ENCODE peak calls at places on chromosomes 11 and 22, in seven cellular contexts. B is K562, T is HCT116, P is breast epithelium, M is suprapubic skin, C is stomach, R is SK-N-SH. V is an unnamed sample.

GRCh38 chr11:46521947-46522681 is 71.7 kb downstream of the AMBRA1 start:
- DNase-seq in B (no peak), T (no peak), P (no peak), M (no peak), C (no peak), R (no peak), V (no peak)

GRCh38 chr11:113874096-113874919 is 1.1 kb downstream of the USP28 start:
- DNase-seq in B (peak), T (no peak), P (no peak), M (no peak), C (no peak), R (no peak), V (no peak)

GRCh38 chr11:2766166-2766565 is 66.4 kb upstream of the KCNQ1OT1 start:
- DNase-seq in B (no peak), T (no peak), P (no peak), M (peak), C (no peak), R (no peak), V (no peak)

GRCh38 chr11:93871521-93871920 is 21.1 kb upstream of the VSTM5 start:
- DNase-seq in B (no peak), T (no peak), P (no peak), M (no peak), C (no peak), R (no peak), V (no peak)

GRCh38 chr11:79312591-79313267 is 128.1 kb downstream of the TENM4 start:
- DNase-seq in B (no peak), T (no peak), P (no peak), M (no peak), C (no peak), R (no peak), V (no peak)

GRCh38 chr11:128525411-128526243 is 61.7 kb downstream of the ETS1 start:
- DNase-seq in B (no peak), T (no peak), P (no peak), M (no peak), C (no peak), R (no peak), V (no peak)

GRCh38 chr11:76839326-76839725 is 21.4 kb upstream of the ACER3 start:
- DNase-seq in B (peak), T (peak), P (no peak), M (no peak), C (no peak), R (no peak), V (no peak)

GRCh38 chr22:43554694-43555365 is 143.0 kb downstream of the MPPED1 start:
- DNase-seq in B (no peak), T (no peak), P (no peak), M (no peak), C (no peak), R (no peak), V (peak)

GRCh38 chr22:23787910-23788309 is 1.1 kb downstream of the SMARCB1 start:
- DNase-seq in B (no peak), T (no peak), P (no peak), M (no peak), C (no peak), R (no peak), V (no peak)

GRCh38 chr11:120344302-120345004 is 8.2 kb downstream of the ARHGEF12 start:
- DNase-seq in B (peak), T (peak), P (no peak), M (no peak), C (no peak), R (no peak), V (no peak)

GRCh38 chr22:42883121-42883520 is 26.0 kb upstream of the ARFGAP3 start:
- DNase-seq in B (no peak), T (no peak), P (no peak), M (no peak), C (no peak), R (no peak), V (no peak)

GRCh38 chr22:33923660-33924246 is 3.5 kb upstream of the LARGE1 start:
- DNase-seq in B (peak), T (peak), P (peak), M (no peak), C (peak), R (peak), V (peak)

GRCh38 chr22:22388055-22388454 is 120.5 kb downstream of the ZNF280B start:
- DNase-seq in B (no peak), T (no peak), P (no peak), M (no peak), C (no peak), R (no peak), V (no peak)

GRCh38 chr22:33438273-33438672 is 380.1 kb upstream of the SYN3 start:
- DNase-seq in B (peak), T (no peak), P (no peak), M (no peak), C (no peak), R (no peak), V (peak)

GRCh38 chr11:102346748-102347525 is at the start of gene BIRC2:
- DNase-seq in B (peak), T (peak), P (peak), M (peak), C (peak), R (peak), V (peak)

GRCh38 chr11:59660621-59661020 is 8.2 kb downstream of the PATL1 start:
- DNase-seq in B (no peak), T (no peak), P (no peak), M (no peak), C (no peak), R (no peak), V (no peak)

GRCh38 chr11:67505605-67506396 is 638 bp upstream of the PITPNM1 start:
- DNase-seq in B (peak), T (peak), P (peak), M (peak), C (peak), R (peak), V (peak)
- TF ChIP-seq POLR2AphosphoS5 in B (no peak), T (peak), P (peak), M (peak), C (peak), R (no peak), V (peak)

GRCh38 chr22:30392661-30393321 is 4.0 kb upstream of the SEC14L2 start:
- DNase-seq in B (no peak), T (no peak), P (no peak), M (no peak), C (peak), R (no peak), V (no peak)

GRCh38 chr22:30396871-30397655 is at the start of gene SEC14L2:
- DNase-seq in B (no peak), T (peak), P (peak), M (peak), C (peak), R (peak), V (peak)

GRCh38 chr22:30390974-30391691 is 3.9 kb upstream of the RNF215 start:
- DNase-seq in B (peak), T (peak), P (peak), M (no peak), C (peak), R (peak), V (no peak)

GRCh38 chr22:30393885-30394284 is 2.9 kb upstream of the SEC14L2 start:
- DNase-seq in B (no peak), T (no peak), P (no peak), M (no peak), C (no peak), R (no peak), V (no peak)

DNA sequence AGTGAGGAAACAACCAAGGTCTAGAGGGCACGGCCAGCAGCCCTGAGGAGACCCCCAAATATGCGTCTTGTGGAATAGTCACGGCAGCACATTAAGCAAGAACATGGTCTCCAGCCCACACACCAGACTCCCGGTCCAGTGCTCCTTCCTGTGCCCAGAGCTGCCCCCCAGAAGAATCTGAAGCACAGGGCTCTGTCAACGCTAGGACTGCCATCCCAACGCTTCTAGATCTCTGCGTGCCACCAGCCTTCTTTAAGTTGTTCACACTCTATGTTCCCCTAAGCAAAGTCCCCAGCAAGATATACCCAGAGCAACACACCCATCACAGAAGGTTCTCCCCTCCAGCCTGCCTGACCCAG is 3.5 kb upstream of the SEC14L2 start:
- DNase-seq in B (no peak), T (no peak), P (no peak), M (no peak), C (no peak), R (no peak), V (no peak)
- H3K4me3 ChIP-seq in B (no peak), T (no peak), P (no peak), M (no peak), C (no peak), R (no peak), V (no peak)

GRCh38 chr22:20229916-20230775 is 38.0 kb downstream of the RTN4R start:
- DNase-seq in B (no peak), T (no peak), P (no peak), M (no peak), C (peak), R (no peak), V (no peak)
- TF ChIP-seq POLR2AphosphoS5 in B (no peak), T (no peak), P (no peak), M (no peak), C (no peak), R (no peak), V (no peak)

DNA sequence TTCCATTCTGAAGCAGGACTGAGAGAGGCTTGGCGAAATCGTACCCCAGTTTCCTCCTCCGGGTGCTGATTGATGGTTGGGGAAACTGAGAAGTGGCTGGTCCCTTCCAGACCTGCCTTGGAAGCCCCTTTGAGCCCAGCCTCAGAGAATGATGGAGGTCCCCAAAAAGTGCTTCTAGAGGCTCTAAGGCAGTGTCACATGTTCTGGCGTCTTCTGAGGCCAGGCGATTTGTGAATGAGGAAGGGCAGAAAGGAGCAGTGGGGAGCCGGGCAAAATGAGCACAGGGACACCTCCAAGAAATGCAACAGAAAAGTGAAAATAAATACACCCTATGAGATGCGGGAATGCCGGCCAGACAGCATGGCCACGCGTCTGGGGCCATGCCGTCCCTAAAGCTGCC is 1.0 kb upstream of the LIF start:
- DNase-seq in B (no peak), T (no peak), P (no peak), M (no peak), C (no peak), R (no peak), V (no peak)
- H3K4me3 ChIP-seq in B (no peak), T (peak), P (no peak), M (no peak), C (no peak), R (no peak), V (no peak)

DNA sequence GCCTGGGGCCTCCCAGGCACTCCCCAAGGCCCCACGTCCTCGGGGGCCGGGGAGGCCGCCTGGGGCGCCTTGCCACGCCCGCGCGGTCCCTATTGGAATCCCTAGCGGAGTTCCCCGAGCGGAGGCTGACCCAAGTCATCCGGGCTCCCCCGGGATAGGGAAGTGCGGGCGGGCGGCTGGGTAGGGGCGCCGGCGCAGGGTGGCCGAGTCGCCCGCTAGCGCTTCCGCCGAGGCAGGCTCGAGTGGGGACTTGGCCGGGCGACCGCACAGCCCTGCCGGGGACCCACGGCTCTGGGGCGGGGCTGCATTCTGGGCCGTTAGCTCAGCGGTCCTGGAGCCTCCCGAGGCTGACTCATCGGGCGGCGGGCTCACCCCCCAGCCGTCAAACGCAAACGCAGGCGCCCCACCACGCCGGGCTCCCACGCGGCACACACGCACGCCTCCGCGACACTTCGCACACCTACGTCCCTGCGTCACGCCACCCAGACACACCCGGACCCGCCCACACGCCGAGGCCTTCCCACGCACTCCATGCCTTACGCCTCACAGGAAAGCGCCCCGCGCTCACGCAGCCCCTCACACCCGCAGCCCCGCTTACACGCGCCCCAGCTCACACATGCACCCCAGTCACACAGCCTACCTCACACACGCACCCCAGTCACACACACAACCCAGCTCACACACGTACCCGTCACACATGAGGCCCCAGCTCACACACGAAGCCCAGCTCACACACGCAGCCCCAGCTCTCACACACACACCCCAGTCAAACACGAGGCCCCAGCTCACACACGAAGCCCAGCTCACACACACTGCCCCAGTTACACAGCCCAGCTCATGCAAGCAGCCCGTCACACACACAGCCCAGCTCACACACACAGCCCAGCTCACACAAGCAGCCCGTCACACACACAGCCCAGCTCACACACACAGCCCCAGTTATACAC is 1.1 kb downstream of the PHLDB1 start:
- DNase-seq in B (peak), T (no peak), P (no peak), M (peak), C (peak), R (peak), V (peak)
- TF ChIP-seq POLR2AphosphoS5 in B (peak), T (no peak), P (peak), M (no peak), C (peak), R (peak), V (peak)

V was measured in sigmoid colon.